ENCODE peak calls at places on chromosome X, in nine cellular contexts. T is AG10803, X is B cell, Z is uterus, C is pancreas, A is BJ, I is transverse colon, R is H9, D is neural progenitor cell. V is an unnamed sample.

GRCh38 chrX:23938690-23939089 is 30.9 kb downstream of the CXorf58 start:
- DNase-seq in T (peak; percentile 25), X (no peak), Z (no peak), C (no peak), A (no peak), I (no peak), R (no peak), D (no peak), V (no peak)

GRCh38 chrX:101759000-101759399 is 99.3 kb upstream of the ARMCX2 start:
- DNase-seq in T (peak; percentile 41), X (no peak), Z (peak; percentile 15), C (no peak), A (no peak), I (no peak), R (peak; percentile 82), D (peak; percentile 75), V (peak; percentile 27)

GRCh38 chrX:111319451-111319850 is 49.2 kb upstream of the CAPN6 start:
- DNase-seq in T (no peak), X (no peak), Z (no peak), C (no peak), A (no peak), I (no peak), R (no peak), D (no peak), V (no peak)

GRCh38 chrX:134622056-134622812 is 36.0 kb downstream of the PLAC1 start:
- DNase-seq in T (peak; percentile 83), X (no peak), Z (no peak), C (no peak), A (no peak), I (no peak), R (peak; percentile 35), D (no peak), V (peak; percentile 19)

GRCh38 chrX:154135458-154136229 is 8.4 kb upstream of the OPN1LW start:
- DNase-seq in T (no peak), X (no peak), Z (no peak), C (no peak), A (no peak), I (no peak), R (no peak), D (no peak), V (no peak)

GRCh38 chrX:110381216-110381615 is 22.6 kb downstream of the RTL9 start:
- DNase-seq in T (peak; percentile 58), X (no peak), Z (no peak), C (no peak), A (no peak), I (no peak), R (no peak), D (no peak), V (no peak)

GRCh38 chrX:64093761-64094160 is 111.7 kb downstream of the AMER1 start:
- DNase-seq in T (peak; percentile 11), X (no peak), Z (no peak), C (no peak), A (no peak), I (no peak), R (no peak), D (peak; percentile 34), V (no peak)

GRCh38 chrX:16479206-16479869 is 170.6 kb upstream of the S100G start:
- DNase-seq in T (peak; percentile 53), X (no peak), Z (no peak), C (no peak), A (no peak), I (no peak), R (no peak), D (no peak), V (no peak)

GRCh38 chrX:30910124-30910860 is 21.2 kb upstream of the TAB3 start:
- DNase-seq in T (peak; percentile 37), X (no peak), Z (no peak), C (no peak), A (no peak), I (no peak), R (no peak), D (no peak), V (no peak)

GRCh38 chrX:32592786-32593185 is 618.6 kb downstream of the DMD start:
- DNase-seq in T (no peak), X (no peak), Z (no peak), C (peak; percentile 49), A (no peak), I (no peak), R (no peak), D (no peak), V (no peak)

GRCh38 chrX:78048036-78048435 is 56.0 kb upstream of the PGK1 start:
- DNase-seq in T (no peak), X (no peak), Z (no peak), C (no peak), A (no peak), I (no peak), R (no peak), D (no peak), V (no peak)

GRCh38 chrX:71178908-71179307 is 34.3 kb downstream of the NLGN3 start:
- DNase-seq in T (peak; percentile 62), X (peak; percentile 45), Z (peak; percentile 39), C (no peak), A (no peak), I (peak; percentile 56), R (peak; percentile 47), D (peak; percentile 68), V (peak; percentile 52)

GRCh38 chrX:125826080-125826479 is 340.0 kb downstream of the DCAF12L2 start:
- DNase-seq in T (no peak), X (no peak), Z (no peak), C (no peak), A (no peak), I (no peak), R (no peak), D (peak; percentile 1), V (no peak)

GRCh38 chrX:84219551-84219950 is 31.6 kb upstream of the RPS6KA6 start:
- DNase-seq in T (no peak), X (no peak), Z (no peak), C (no peak), A (no peak), I (no peak), R (no peak), D (no peak), V (no peak)

GRCh38 chrX:53374222-53374820 is 48.1 kb downstream of the SMC1A start:
- DNase-seq in T (peak; percentile 5), X (no peak), Z (no peak), C (no peak), A (no peak), I (no peak), R (no peak), D (no peak), V (no peak)

GRCh38 chrX:21412883-21413282 is 38.7 kb downstream of the CNKSR2 start:
- DNase-seq in T (peak; percentile 46), X (no peak), Z (no peak), C (no peak), A (no peak), I (no peak), R (no peak), D (no peak), V (no peak)

GRCh38 chrX:727738-728621 is 97.4 kb downstream of the SHOX start:
- DNase-seq in T (no peak), X (no peak), Z (no peak), C (no peak), A (no peak), I (no peak), R (peak; percentile 77), D (peak; percentile 65), V (no peak)

DNA sequence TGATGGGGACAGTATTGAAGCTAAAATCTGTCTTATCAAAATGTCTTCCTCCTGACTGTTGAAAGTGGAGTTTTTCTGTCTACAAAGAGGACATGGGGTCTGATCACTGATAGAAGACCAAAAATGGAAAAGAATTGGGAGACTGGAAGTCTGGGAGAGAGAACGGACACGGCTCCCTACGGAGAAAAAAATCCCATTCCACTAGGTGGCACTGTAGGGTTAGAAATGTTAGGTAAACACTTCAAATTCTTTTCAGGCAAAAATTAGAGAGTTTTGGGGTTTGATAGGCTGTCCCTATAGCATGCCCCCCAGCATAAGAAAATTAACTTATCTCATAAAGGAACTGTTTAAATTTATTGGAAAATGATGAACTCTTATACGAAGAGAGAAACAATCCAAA is 200.5 kb downstream of the FAM133A start:
- DNase-seq in T (no peak), X (no peak), Z (no peak), C (no peak), A (no peak), I (no peak), R (peak; percentile 37), D (peak; percentile 77), V (no peak)
- TF ChIP-seq CTCF in T (peak; percentile 27), X (no peak), Z (no peak), C (peak; percentile 46), A (no peak), I (no peak), R (peak; percentile 85), D (peak; percentile 84), V (no peak)

GRCh38 chrX:109049416-109049815 is 313.1 kb upstream of the IRS4 start:
- DNase-seq in T (no peak), X (no peak), Z (no peak), C (no peak), A (no peak), I (no peak), R (no peak), D (no peak), V (no peak)

GRCh38 chrX:109049903-109050302 is 313.5 kb upstream of the IRS4 start:
- DNase-seq in T (no peak), X (no peak), Z (no peak), C (no peak), A (no peak), I (no peak), R (peak; percentile 52), D (peak; percentile 38), V (no peak)
- TF ChIP-seq CTCF in T (no peak), X (no peak), Z (no peak), C (no peak), A (no peak), I (no peak), R (peak; percentile 89), D (peak; percentile 60), V (no peak)

GRCh38 chrX:135737361-135738071 is 24.1 kb downstream of the CT45A1 start:
- DNase-seq in T (no peak), X (no peak), Z (no peak), C (no peak), A (no peak), I (no peak), R (no peak), D (no peak), V (no peak)

GRCh38 chrX:135741192-135741715 is 26.7 kb downstream of the CT45A3 start:
- DNase-seq in T (no peak), X (no peak), Z (no peak), C (no peak), A (no peak), I (no peak), R (no peak), D (no peak), V (no peak)

DNA sequence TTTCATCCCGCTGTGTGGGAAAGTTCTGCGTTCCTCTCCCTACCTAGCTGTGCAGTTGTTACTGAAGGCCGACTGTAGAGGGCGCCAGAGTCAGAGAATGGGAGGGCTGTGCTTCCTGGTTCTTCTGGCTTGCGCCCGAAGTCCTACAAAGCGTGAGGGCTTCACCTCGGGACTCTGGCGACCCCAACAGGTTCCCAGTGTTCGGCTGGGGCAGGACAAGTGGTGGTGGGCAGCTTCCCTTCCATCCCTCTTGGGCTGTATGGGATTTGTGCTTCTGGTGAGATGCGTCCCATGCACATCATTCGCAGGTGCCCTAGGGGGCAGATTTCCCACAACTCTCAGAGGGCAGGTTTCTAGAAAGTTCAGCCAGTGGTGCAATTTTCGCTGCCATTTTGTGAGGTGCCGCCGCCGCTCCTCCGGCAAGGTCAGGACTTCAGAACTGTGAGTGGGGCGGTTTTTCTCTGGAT is 27.3 kb downstream of the CT45A3 start:
- DNase-seq in T (no peak), X (no peak), Z (no peak), C (no peak), A (no peak), I (peak; percentile 26), R (peak; percentile 39), D (peak; percentile 5), V (peak; percentile 45)
- TF ChIP-seq CTCF in T (no peak), X (peak; percentile 36), Z (no peak), C (no peak), A (peak; percentile 52), I (no peak), R (peak; percentile 33), D (peak; percentile 28), V (peak; percentile 27)

GRCh38 chrX:43005561-43005960 is 227.6 kb upstream of the PPP1R2C start:
- DNase-seq in T (no peak), X (no peak), Z (no peak), C (no peak), A (no peak), I (no peak), R (peak; percentile 39), D (no peak), V (no peak)
- TF ChIP-seq CTCF in T (no peak), X (no peak), Z (no peak), C (no peak), A (no peak), I (no peak), R (no peak), D (no peak), V (no peak)